ENCODE peak calls at places on chromosome 21, in six cellular contexts. Q is IMR-90, K is ovary, O is heart right ventricle, N is pancreas, C is HCT116. S is an unnamed sample.

GRCh38 chr21:23837564-23837963 is 1769.7 kb downstream of the MRPL39 start:
- DNase-seq in Q (no peak), K (no peak), O (no peak), N (no peak), C (no peak), S (no peak)

GRCh38 chr21:45923146-45923545 is 58.4 kb upstream of the COL6A1 start:
- DNase-seq in Q (peak; percentile 75), K (peak; percentile 85), O (peak; percentile 74), N (peak; percentile 82), C (peak; percentile 16), S (no peak)

GRCh38 chr21:27292851-27293638 is 326.2 kb upstream of the ADAMTS5 start:
- DNase-seq in Q (no peak), K (no peak), O (no peak), N (no peak), C (no peak), S (no peak)

GRCh38 chr21:34642211-34643075 is 26.4 kb upstream of the CLIC6 start:
- DNase-seq in Q (peak; percentile 18), K (no peak), O (no peak), N (no peak), C (no peak), S (no peak)

GRCh38 chr21:27024316-27024715 is 57.4 kb upstream of the ADAMTS5 start:
- DNase-seq in Q (peak; percentile 71), K (no peak), O (no peak), N (no peak), C (no peak), S (no peak)

GRCh38 chr21:32698971-32699693 is 28.7 kb downstream of the SYNJ1 start:
- DNase-seq in Q (peak; percentile 31), K (no peak), O (no peak), N (no peak), C (no peak), S (no peak)

GRCh38 chr21:34333150-34333739 is 30.6 kb upstream of the KCNE2 start:
- DNase-seq in Q (peak; percentile 25), K (no peak), O (no peak), N (no peak), C (no peak), S (no peak)

GRCh38 chr21:27206368-27206982 is 239.6 kb upstream of the ADAMTS5 start:
- DNase-seq in Q (peak; percentile 18), K (no peak), O (no peak), N (no peak), C (no peak), S (no peak)

GRCh38 chr21:33230518-33231324 is 983 bp downstream of the IFNAR2 start:
- DNase-seq in Q (peak; percentile 75), K (peak; percentile 66), O (peak; percentile 56), N (peak; percentile 65), C (no peak), S (no peak)

GRCh38 chr21:45304945-45305344 is 17.2 kb upstream of the POFUT2 start:
- DNase-seq in Q (no peak), K (peak; percentile 40), O (peak; percentile 9), N (peak; percentile 21), C (no peak), S (no peak)

GRCh38 chr21:45254557-45254930 is 33.2 kb downstream of the POFUT2 start:
- DNase-seq in Q (no peak), K (no peak), O (no peak), N (no peak), C (no peak), S (no peak)

GRCh38 chr21:35360870-35361570 is 311.9 kb upstream of the RUNX1 start:
- DNase-seq in Q (no peak), K (no peak), O (no peak), N (no peak), C (no peak), S (no peak)

GRCh38 chr21:14120091-14120734 is 90.5 kb downstream of the LIPI start:
- DNase-seq in Q (peak; percentile 8), K (no peak), O (peak; percentile 16), N (peak; percentile 75), C (no peak), S (no peak)

GRCh38 chr21:27814226-27814625 is 847.3 kb upstream of the ADAMTS5 start:
- DNase-seq in Q (no peak), K (no peak), O (no peak), N (no peak), C (no peak), S (no peak)

GRCh38 chr21:16992448-16992847 is 520.4 kb upstream of the CXADR start:
- DNase-seq in Q (no peak), K (no peak), O (no peak), N (no peak), C (no peak), S (no peak)

GRCh38 chr21:45154511-45155508 is 80.4 kb downstream of the ADARB1 start:
- DNase-seq in Q (peak; percentile 87), K (no peak), O (no peak), N (no peak), C (no peak), S (no peak)

GRCh38 chr21:26820473-26820872 is 24.7 kb downstream of the ADAMTS1 start:
- DNase-seq in Q (no peak), K (no peak), O (no peak), N (no peak), C (no peak), S (no peak)

GRCh38 chr21:37128069-37128468 is 55.0 kb downstream of the TTC3 start:
- DNase-seq in Q (no peak), K (no peak), O (no peak), N (no peak), C (no peak), S (no peak)

GRCh38 chr21:27024971-27025370 is 58.1 kb upstream of the ADAMTS5 start:
- DNase-seq in Q (peak; percentile 13), K (no peak), O (no peak), N (no peak), C (no peak), S (no peak)

GRCh38 chr21:22796147-22796546 is 1797.9 kb downstream of the NCAM2 start:
- DNase-seq in Q (no peak), K (no peak), O (no peak), N (no peak), C (no peak), S (no peak)

DNA sequence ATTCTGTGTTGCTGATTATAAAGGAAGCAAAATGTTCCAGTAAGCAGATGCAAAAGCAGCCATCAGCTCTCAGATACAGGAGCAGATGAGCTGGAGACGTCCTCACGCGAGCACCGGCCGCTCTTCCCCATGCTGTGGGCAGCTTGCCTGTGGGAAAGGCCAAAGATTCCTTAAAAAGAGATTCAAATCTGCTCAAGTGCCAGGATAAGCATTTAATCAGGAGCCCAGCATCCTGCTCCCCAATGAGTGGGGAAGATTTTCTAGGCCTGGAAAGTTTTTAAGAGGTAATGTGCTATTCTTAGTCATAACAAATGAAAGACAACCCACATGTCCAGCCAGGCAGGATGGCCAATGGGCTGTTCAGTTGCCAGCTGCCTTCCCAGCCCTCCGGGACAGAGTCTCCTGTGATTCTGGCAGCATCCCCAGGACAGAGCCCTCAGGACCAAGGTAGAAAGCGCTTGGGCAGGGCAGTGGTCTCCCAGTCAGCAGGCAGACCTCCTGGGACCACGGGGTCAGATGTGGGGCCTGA is 108.2 kb upstream of the TMPRSS2 start:
- DNase-seq in Q (peak; percentile 91), K (no peak), O (no peak), N (no peak), C (no peak), S (peak; percentile 53)
- H3K4me1 ChIP-seq in Q (peaks cover 22% of the 10 kb centered on the region), K (peaks cover 1% of the 10 kb centered on the region), O (peaks cover 14% of the 10 kb centered on the region), N (no peaks in the 10 kb centered on the region), C (peaks cover 12% of the 10 kb centered on the region), S (peaks cover 12% of the 10 kb centered on the region)

DNA sequence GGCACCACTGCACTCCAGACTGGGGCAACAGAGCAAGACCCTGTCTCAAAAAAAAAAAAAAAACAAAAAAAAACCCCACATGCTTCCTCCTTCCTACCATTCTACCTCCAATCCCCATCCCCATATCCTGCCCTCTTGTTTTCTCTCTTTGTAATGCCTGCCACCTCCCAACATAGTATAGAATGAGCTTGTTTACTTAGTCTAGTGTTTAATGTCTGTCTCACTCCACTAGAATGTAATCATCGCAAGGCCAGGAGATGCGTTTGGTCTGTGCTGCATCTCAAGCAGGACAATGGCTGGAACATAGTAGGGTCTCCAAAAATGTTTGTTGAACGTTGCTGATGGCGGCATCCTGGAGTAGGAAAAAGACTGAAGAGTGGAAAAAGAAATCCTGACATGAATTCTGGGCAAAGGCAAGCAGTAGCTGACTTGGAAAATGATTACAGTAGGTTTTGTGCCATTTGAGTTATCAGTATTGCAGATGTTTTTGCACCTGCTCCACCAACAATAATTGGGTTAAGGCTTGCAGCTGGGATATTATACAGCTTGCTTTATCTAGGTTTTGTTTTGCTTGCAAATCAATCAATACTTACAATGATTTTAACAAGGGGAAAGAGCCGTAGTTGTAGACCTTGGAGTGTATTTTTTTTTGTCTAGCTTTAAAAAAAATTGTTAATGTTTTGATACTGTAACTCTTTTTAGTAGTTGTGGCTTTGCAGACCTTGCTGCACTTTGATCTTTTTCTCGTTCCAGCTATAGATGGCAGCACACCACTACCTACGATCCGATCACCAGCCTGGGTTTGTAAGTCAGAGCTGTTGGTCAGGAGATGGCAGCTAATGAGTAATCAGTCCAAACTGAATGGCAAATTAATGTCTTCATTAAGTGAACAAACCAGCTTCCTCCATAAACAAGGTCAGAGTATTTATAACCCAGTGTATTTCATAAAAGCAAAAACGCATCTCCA is 62.4 kb downstream of the BACH1 start:
- DNase-seq in Q (peak; percentile 40), K (no peak), O (no peak), N (no peak), C (no peak), S (no peak)
- TF ChIP-seq CTCF in Q (no peak), K (no peak), O (no peak), N (no peak), C (no peak), S (no peak)

GRCh38 chr21:31363720-31364119 is 19.7 kb upstream of the TIAM1 start:
- DNase-seq in Q (no peak), K (no peak), O (no peak), N (no peak), C (no peak), S (no peak)
- H3K4me3 ChIP-seq in Q (no peak overlapping the region), K (no peak overlapping the region), O (no peak overlapping the region), N (no peak overlapping the region), C (no peak overlapping the region), S (no peak overlapping the region)

GRCh38 chr21:38291875-38292274 is 35.1 kb downstream of the KCNJ15 start:
- DNase-seq in Q (no peak), K (no peak), O (no peak), N (no peak), C (no peak), S (no peak)
- H3K4me1 ChIP-seq in Q (peaks cover 17% of the 10 kb centered on the region), K (no peaks in the 10 kb centered on the region), O (peaks cover 28% of the 10 kb centered on the region), N (no peaks in the 10 kb centered on the region), C (no peaks in the 10 kb centered on the region), S (peaks cover 5% of the 10 kb centered on the region)

DNA sequence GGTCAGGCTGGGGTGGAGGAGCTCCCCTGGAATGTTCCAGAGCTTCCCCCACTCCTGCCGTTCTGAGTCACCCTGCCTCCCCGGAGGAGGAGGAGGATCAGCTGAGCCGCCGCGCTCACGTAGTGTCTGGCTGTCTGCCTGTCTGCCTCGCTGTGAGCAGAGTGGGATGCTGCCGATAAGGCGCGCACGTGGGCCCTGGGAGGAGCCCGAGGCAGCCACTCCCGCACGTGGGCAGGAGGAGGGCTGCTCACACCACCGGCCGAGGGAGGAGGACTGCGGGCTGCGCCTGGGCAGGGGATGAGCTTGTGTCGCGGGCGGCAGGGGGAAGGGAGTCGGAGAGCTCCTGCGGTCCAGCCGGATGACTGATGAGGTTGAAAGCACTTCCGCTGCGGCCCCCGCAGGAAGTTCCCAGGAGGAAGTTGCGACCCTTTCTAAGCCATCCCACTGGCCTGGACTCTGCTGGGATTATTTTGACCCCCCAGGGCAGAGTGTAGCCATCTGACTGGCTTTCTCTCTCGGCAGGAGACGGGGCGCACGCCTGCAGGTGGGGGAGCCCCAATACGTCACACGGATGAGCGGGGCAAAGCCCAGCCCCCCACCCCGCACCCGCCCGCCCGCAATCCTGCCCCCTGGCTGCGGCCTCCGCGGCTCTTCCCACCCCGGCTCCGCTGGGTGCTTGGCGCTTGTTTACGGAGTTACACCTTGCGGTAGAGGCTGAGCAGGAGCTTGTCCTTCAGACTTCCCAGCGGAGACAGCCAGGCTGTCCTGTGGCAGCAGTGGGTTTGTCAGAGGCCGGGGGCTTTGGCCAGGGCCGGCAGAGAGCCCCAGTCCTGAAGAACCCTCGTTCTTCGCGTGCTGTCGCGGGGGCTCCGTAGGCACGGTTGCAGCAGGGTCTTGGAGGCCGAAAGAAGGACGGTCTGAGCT is 9.8 kb downstream of the PDXK start:
- DNase-seq in Q (peak; percentile 98), K (peak; percentile 98), O (peak; percentile 94), N (peak; percentile 87), C (peak; percentile 42), S (peak; percentile 83)
- TF ChIP-seq CTCF in Q (peak; percentile 22), K (peak; percentile 31), O (peak; percentile 72), N (no peak), C (no peak), S (peak; percentile 43)

S was measured in gastrocnemius medialis.